ENCODE peak calls at places on chromosomes 3 and 15, in four cellular contexts. One of them, this sample, is unnamed.

GRCh38 chr15:69595009-69595825 is 142.6 kb downstream of the RPLP1 start:
- DNase-seq in HepG2: no peak
- DNase-seq in A549: peak; percentile 56
- DNase-seq in K562: no peak
- DNase-seq in this sample: no peak

GRCh38 chr3:128590948-128591347 is 59.7 kb downstream of the RPN1 start:
- DNase-seq in HepG2: peak; percentile 58
- DNase-seq in K562: no peak
- DNase-seq in A549: no peak
- DNase-seq in this sample: peak; percentile 75

GRCh38 chr3:45608885-45609284 is 14.3 kb downstream of the LIMD1 start:
- DNase-seq in HepG2: no peak
- DNase-seq in K562: no peak
- DNase-seq in A549: no peak
- DNase-seq in this sample: no peak

GRCh38 chr3:165868088-165868487 is 30.9 kb upstream of the BCHE start:
- DNase-seq in HepG2: no peak
- DNase-seq in A549: no peak
- DNase-seq in K562: no peak
- DNase-seq in this sample: no peak

GRCh38 chr3:114221165-114221880 is 16.1 kb downstream of the ZNF80 start:
- DNase-seq in K562: no peak
- DNase-seq in A549: no peak
- DNase-seq in HepG2: no peak
- DNase-seq in this sample: no peak

GRCh38 chr15:84924074-84924700 is 39.7 kb downstream of the SLC28A1 start:
- DNase-seq in HepG2: no peak
- DNase-seq in K562: no peak
- DNase-seq in A549: no peak
- DNase-seq in this sample: no peak

GRCh38 chr3:58691997-58692396 is 25.4 kb upstream of the FAM3D start:
- DNase-seq in A549: peak; percentile 33
- DNase-seq in K562: no peak
- DNase-seq in HepG2: no peak
- DNase-seq in this sample: no peak

GRCh38 chr3:188133219-188133618 is 20.7 kb upstream of the LPP start:
- DNase-seq in A549: no peak
- DNase-seq in K562: no peak
- DNase-seq in HepG2: no peak
- DNase-seq in this sample: no peak

GRCh38 chr15:70647396-70647795 is 116.0 kb downstream of the UACA start:
- DNase-seq in HepG2: no peak
- DNase-seq in K562: no peak
- DNase-seq in A549: no peak
- DNase-seq in this sample: no peak

GRCh38 chr3:176262071-176262470 is 935.2 kb downstream of the TBL1XR1 start:
- DNase-seq in A549: no peak
- DNase-seq in HepG2: no peak
- DNase-seq in K562: no peak
- DNase-seq in this sample: no peak

GRCh38 chr3:13559751-13560540 is 11.0 kb downstream of the FBLN2 start:
- DNase-seq in HepG2: no peak
- DNase-seq in K562: no peak
- DNase-seq in A549: no peak
- DNase-seq in this sample: no peak

GRCh38 chr15:68643216-68643830 is 64.5 kb downstream of the CORO2B start:
- DNase-seq in K562: no peak
- DNase-seq in HepG2: no peak
- DNase-seq in A549: no peak
- DNase-seq in this sample: no peak

GRCh38 chr15:72288796-72289596 is 16.6 kb upstream of the PARP6 start:
- DNase-seq in A549: no peak
- DNase-seq in K562: no peak
- DNase-seq in HepG2: no peak
- DNase-seq in this sample: no peak

GRCh38 chr3:159732172-159733111 is 256.2 kb upstream of the IL12A start:
- DNase-seq in A549: peak; percentile 64
- DNase-seq in HepG2: no peak
- DNase-seq in K562: no peak
- DNase-seq in this sample: peak; percentile 59

GRCh38 chr15:63322541-63322940 is 45.1 kb downstream of the APH1B start:
- DNase-seq in K562: peak; percentile 35
- DNase-seq in HepG2: no peak
- DNase-seq in A549: no peak
- DNase-seq in this sample: no peak

GRCh38 chr3:135997554-135998320 is 32.2 kb downstream of the PPP2R3A start:
- DNase-seq in A549: no peak
- DNase-seq in HepG2: no peak
- DNase-seq in K562: no peak
- DNase-seq in this sample: no peak

GRCh38 chr3:27319847-27320526 is 49.2 kb downstream of the NEK10 start:
- DNase-seq in K562: no peak
- DNase-seq in HepG2: no peak
- DNase-seq in A549: no peak
- DNase-seq in this sample: no peak

GRCh38 chr3:38634133-38634532 is 15.4 kb downstream of the SCN5A start:
- DNase-seq in A549: no peak
- DNase-seq in K562: no peak
- DNase-seq in HepG2: peak; percentile 47
- DNase-seq in this sample: no peak

GRCh38 chr3:61192222-61192621 is 59.0 kb downstream of the FHIT start:
- DNase-seq in K562: no peak
- DNase-seq in A549: no peak
- DNase-seq in HepG2: no peak
- DNase-seq in this sample: no peak

GRCh38 chr3:44186111-44186672 is 55.5 kb upstream of the TOPAZ1 start:
- DNase-seq in A549: no peak
- DNase-seq in HepG2: no peak
- DNase-seq in K562: no peak
- DNase-seq in this sample: no peak

GRCh38 chr3:26484140-26484539 is 138.4 kb upstream of the LRRC3B start:
- DNase-seq in HepG2: peak; percentile 1
- DNase-seq in A549: peak; percentile 15
- DNase-seq in K562: no peak
- DNase-seq in this sample: peak; percentile 5

GRCh38 chr3:71566776-71567175 is 16.8 kb downstream of the FOXP1 start:
- DNase-seq in A549: no peak
- DNase-seq in K562: no peak
- DNase-seq in HepG2: no peak
- DNase-seq in this sample: no peak

GRCh38 chr15:88115529-88116152 is 140.9 kb downstream of the NTRK3 start:
- DNase-seq in HepG2: no peak
- DNase-seq in A549: no peak
- DNase-seq in K562: no peak
- DNase-seq in this sample: no peak

GRCh38 chr15:70251246-70251990 is 153.7 kb upstream of the TLE3 start:
- DNase-seq in A549: no peak
- DNase-seq in K562: no peak
- DNase-seq in HepG2: no peak
- DNase-seq in this sample: no peak

GRCh38 chr3:149038322-149038721 is 47.0 kb downstream of the GYG1 start:
- DNase-seq in HepG2: no peak
- DNase-seq in K562: no peak
- DNase-seq in A549: no peak
- DNase-seq in this sample: no peak

GRCh38 chr3:190180268-190180667 is 59.6 kb upstream of the P3H2 start:
- DNase-seq in HepG2: no peak
- DNase-seq in A549: no peak
- DNase-seq in K562: no peak
- DNase-seq in this sample: no peak

GRCh38 chr15:74780523-74780982 is 1.3 kb upstream of the CSK start:
- DNase-seq in A549: no peak
- DNase-seq in K562: no peak
- DNase-seq in HepG2: no peak
- DNase-seq in this sample: no peak

DNA sequence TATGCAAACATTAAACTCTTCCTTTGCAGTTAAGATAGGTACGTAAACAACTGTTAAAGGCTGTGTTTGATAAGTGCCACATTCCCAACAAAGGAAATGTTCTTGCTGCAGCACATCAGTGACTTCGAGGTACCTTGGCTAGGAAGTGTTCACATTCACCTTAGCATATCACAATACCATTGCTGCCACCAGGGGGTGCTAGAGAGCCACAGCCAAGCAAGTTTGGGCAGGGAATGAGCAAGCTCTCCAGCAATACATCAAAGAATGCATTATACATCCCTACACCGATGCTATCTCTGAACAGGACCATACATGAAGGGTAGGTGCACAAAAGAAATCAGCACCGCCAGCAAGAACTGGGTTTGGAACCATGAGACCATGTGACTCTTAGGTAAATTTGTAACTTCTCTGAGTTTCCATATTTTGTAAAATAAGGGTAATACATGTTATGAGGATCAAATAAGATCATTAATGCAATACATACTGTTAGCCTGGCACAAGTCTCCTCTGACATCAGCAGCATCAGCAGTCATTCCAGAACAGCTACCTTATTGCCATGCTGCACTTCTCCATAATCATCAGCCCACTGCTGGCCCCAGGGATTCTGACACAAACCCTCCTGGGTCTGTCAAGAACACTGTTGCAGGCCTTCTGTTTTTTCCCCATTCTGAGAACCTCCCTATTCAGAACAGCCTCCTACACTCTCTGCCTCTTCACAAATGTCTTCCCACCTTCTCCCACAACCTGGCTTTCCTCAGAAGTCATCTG is 37.6 kb downstream of the RYK start:
- DNase-seq in A549: peak; percentile 71
- DNase-seq in K562: peak; percentile 64
- DNase-seq in HepG2: peak; percentile 66
- DNase-seq in this sample: peak; percentile 73
- TF ChIP-seq KDM1A in A549: no peak
- TF ChIP-seq KDM1A in K562: no peak
- TF ChIP-seq KDM1A in HepG2: no peak
- TF ChIP-seq KDM1A in this sample: no peak

GRCh38 chr15:65517866-65518207 is 348 bp upstream of the DPP8 start:
- DNase-seq in A549: no peak
- DNase-seq in HepG2: no peak
- DNase-seq in K562: no peak
- DNase-seq in this sample: no peak

GRCh38 chr15:65518633-65519285 is 1.3 kb upstream of the DPP8 start:
- DNase-seq in K562: no peak
- DNase-seq in HepG2: no peak
- DNase-seq in A549: no peak
- DNase-seq in this sample: no peak

GRCh38 chr15:65521355-65521754 is 3.9 kb upstream of the DPP8 start:
- DNase-seq in A549: no peak
- DNase-seq in HepG2: no peak
- DNase-seq in K562: no peak
- DNase-seq in this sample: no peak

GRCh38 chr15:65516997-65517865 is at the start of gene DPP8:
- DNase-seq in A549: peak; percentile 98
- DNase-seq in HepG2: peak; percentile 88
- DNase-seq in K562: peak; percentile 86
- DNase-seq in this sample: peak; percentile 81

DNA sequence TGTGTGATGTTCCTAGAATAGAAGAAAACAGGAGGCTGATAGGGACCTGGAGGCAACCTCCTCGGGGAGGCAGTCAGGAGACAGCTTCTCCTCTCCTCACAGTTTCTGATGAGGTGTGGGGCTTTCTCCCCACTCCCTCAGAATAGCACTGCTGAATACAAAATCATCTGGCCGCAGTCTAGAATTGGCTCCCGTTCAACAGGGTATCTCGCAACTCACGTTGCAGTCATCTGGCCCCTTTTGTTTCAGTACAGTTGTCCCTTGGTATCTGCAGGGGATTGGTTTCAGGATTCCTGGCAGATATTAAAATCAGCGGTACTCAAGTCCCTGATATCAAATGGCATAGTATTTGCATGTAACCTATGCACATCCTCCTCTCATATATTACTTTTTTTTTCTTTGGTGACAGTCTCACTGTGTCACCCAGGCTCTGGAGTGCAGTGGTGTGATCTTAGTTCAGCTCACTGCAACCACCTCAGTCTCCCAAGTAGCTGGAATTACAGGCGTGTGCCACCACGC is 2.4 kb upstream of the DPP8 start:
- DNase-seq in HepG2: no peak
- DNase-seq in K562: no peak
- DNase-seq in A549: no peak
- DNase-seq in this sample: no peak
- TF ChIP-seq KDM1A in HepG2: no peak
- TF ChIP-seq KDM1A in K562: no peak
- TF ChIP-seq KDM1A in A549: no peak
- TF ChIP-seq KDM1A in this sample: no peak

DNA sequence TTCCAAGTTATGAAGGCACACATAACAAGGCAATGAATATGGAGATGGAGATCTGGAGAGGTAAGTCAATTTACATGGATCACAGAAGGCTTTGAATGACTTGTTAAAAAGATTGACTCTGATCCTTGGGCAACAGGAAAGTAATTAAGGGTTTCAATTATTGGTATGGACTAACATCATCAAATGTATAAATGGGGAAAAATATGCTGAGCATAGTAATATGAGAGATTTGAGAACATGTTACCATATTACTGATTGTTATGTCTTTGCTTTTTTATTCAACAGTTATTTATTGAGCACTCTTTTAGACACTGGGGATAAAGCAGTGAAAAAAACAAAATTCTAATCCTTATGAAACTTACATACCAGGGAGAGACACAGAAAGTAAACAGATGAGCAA is 238.5 kb upstream of the ROBO1 start:
- DNase-seq in HepG2: no peak
- DNase-seq in A549: no peak
- DNase-seq in K562: no peak
- DNase-seq in this sample: no peak
- TF ChIP-seq KDM1A in HepG2: no peak
- TF ChIP-seq KDM1A in A549: no peak
- TF ChIP-seq KDM1A in K562: no peak
- TF ChIP-seq KDM1A in this sample: no peak

GRCh38 chr15:38611228-38611627 is 46.6 kb upstream of the RASGRP1 start:
- DNase-seq in A549: no peak
- DNase-seq in K562: no peak
- DNase-seq in HepG2: no peak
- DNase-seq in this sample: no peak
- TF ChIP-seq KDM1A in A549: no peak
- TF ChIP-seq KDM1A in K562: no peak
- TF ChIP-seq KDM1A in HepG2: no peak
- TF ChIP-seq KDM1A in this sample: no peak

GRCh38 chr3:184240384-184241140 is 8.2 kb downstream of the ALG3 start:
- DNase-seq in A549: no peak
- DNase-seq in K562: no peak
- DNase-seq in HepG2: no peak
- DNase-seq in this sample: no peak
- TF ChIP-seq KDM1A in A549: no peak
- TF ChIP-seq KDM1A in K562: no peak
- TF ChIP-seq KDM1A in HepG2: no peak
- TF ChIP-seq KDM1A in this sample: no peak

DNA sequence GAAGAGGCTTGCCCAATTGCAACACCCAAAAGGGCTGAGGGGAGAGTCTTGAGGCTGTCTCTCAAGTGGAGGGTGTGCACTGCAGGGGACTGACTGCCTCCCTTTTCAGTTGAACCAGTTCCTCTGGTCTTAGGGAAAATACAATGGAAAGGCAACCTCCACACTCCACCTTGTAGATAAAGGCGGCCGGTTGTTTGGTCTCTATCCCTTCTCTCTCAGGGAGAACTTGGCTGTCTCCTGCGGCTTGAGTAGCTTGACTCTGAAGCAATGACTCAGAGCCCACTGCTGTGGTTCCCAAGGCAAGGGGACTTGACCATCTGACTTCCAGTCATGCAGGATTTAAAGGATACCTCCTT is 143.2 kb upstream of the UMPS start:
- DNase-seq in K562: no peak
- DNase-seq in HepG2: no peak
- DNase-seq in A549: no peak
- DNase-seq in this sample: peak; percentile 53
- TF ChIP-seq KDM1A in K562: no peak
- TF ChIP-seq KDM1A in HepG2: no peak
- TF ChIP-seq KDM1A in A549: no peak
- TF ChIP-seq KDM1A in this sample: no peak